ENCODE peak calls at places on chromosome 18, in nine cellular contexts. V is stimulated activated CD8-positive, alpha-beta memory T cell treated with anti-CD3 and anti-CD28 coated beads, Interleukin-7, amount 100 ng/mL, for 24 hours; C is T-helper 2 cell; U is A549; E is activated naive CD4-positive, alpha-beta T cell; X is 8988T; A is SK-N-MC; B is NCI-H2081; J is stimulated activated CD4-positive, alpha-beta T cell treated with anti-CD3 and anti-CD28 coated beads, Interleukin-4, amount 100 ng/mL, for 48 hours. Z is an unnamed sample.

GRCh38 chr18:8307960-8308359 is 301.3 kb upstream of the RAB12 start:
- DNase-seq in V (no peak), C (no peak), U (no peak), E (no peak), X (no peak), A (no peak), B (no peak), J (no peak), Z (no peak)

GRCh38 chr18:8329186-8329771 is 280.0 kb upstream of the RAB12 start:
- DNase-seq in V (no peak), C (no peak), U (no peak), E (no peak), X (no peak), A (no peak), B (no peak), J (no peak), Z (no peak)

GRCh38 chr18:50038448-50038847 is 156.5 kb downstream of the MYO5B start:
- DNase-seq in V (no peak), C (no peak), U (no peak), E (no peak), X (no peak), A (no peak), B (no peak), J (no peak), Z (no peak)

GRCh38 chr18:11955299-11956029 is 25.8 kb upstream of the IMPA2 start:
- DNase-seq in V (no peak), C (no peak), U (no peak), E (no peak), X (no peak), A (peak; percentile 84), B (no peak), J (no peak), Z (no peak)

GRCh38 chr18:44687421-44687820 is 6.7 kb downstream of the SETBP1 start:
- DNase-seq in V (no peak), C (no peak), U (no peak), E (no peak), X (no peak), A (no peak), B (no peak), J (no peak), Z (no peak)

GRCh38 chr18:62420513-62421209 is 95.6 kb downstream of the TNFRSF11A start:
- DNase-seq in V (peak; percentile 35), C (peak; percentile 47), U (peak; percentile 69), E (peak; percentile 13), X (no peak), A (no peak), B (no peak), J (peak; percentile 70), Z (no peak)

GRCh38 chr18:45856526-45856925 is 31.1 kb downstream of the SIGLEC15 start:
- DNase-seq in V (no peak), C (no peak), U (no peak), E (no peak), X (no peak), A (peak; percentile 37), B (no peak), J (no peak), Z (no peak)

GRCh38 chr18:61851940-61852451 is 40.8 kb downstream of the RNF152 start:
- DNase-seq in V (no peak), C (no peak), U (no peak), E (no peak), X (no peak), A (no peak), B (no peak), J (no peak), Z (no peak)

GRCh38 chr18:43830905-43831304 is 553.6 kb upstream of the SYT4 start:
- DNase-seq in V (no peak), C (no peak), U (no peak), E (no peak), X (no peak), A (no peak), B (peak; percentile 45), J (no peak), Z (no peak)

GRCh38 chr18:56127322-56128099 is 510.9 kb downstream of the TXNL1 start:
- DNase-seq in V (no peak), C (no peak), U (no peak), E (no peak), X (no peak), A (no peak), B (no peak), J (no peak), Z (no peak)

GRCh38 chr18:76610933-76611749 is 116.1 kb upstream of the ZNF516 start:
- DNase-seq in V (no peak), C (no peak), U (no peak), E (no peak), X (no peak), A (no peak), B (no peak), J (no peak), Z (no peak)

GRCh38 chr18:10015941-10016819 is 102.4 kb downstream of the VAPA start:
- DNase-seq in V (no peak), C (no peak), U (no peak), E (no peak), X (no peak), A (peak; percentile 22), B (no peak), J (no peak), Z (no peak)

GRCh38 chr18:11859903-11860407 is 8.7 kb downstream of the CHMP1B start:
- DNase-seq in V (no peak), C (no peak), U (peak; percentile 67), E (no peak), X (no peak), A (no peak), B (no peak), J (no peak), Z (no peak)

GRCh38 chr18:415627-416612 is 84.6 kb downstream of the COLEC12 start:
- DNase-seq in V (no peak), C (no peak), U (no peak), E (no peak), X (no peak), A (no peak), B (no peak), J (no peak), Z (no peak)

GRCh38 chr18:941331-941730 is 36.7 kb downstream of the ADCYAP1 start:
- DNase-seq in V (no peak), C (no peak), U (no peak), E (no peak), X (no peak), A (no peak), B (no peak), J (no peak), Z (no peak)

GRCh38 chr18:44758821-44759624 is 78.3 kb downstream of the SETBP1 start:
- DNase-seq in V (peak; percentile 30), C (no peak), U (no peak), E (no peak), X (no peak), A (no peak), B (no peak), J (peak; percentile 62), Z (no peak)

GRCh38 chr18:63132819-63133200 is 186.8 kb downstream of the BCL2 start:
- DNase-seq in V (no peak), C (no peak), U (no peak), E (no peak), X (no peak), A (no peak), B (no peak), J (no peak), Z (no peak)

GRCh38 chr18:11147962-11148654 is 1.3 kb downstream of the PIEZO2 start:
- DNase-seq in V (no peak), C (no peak), U (no peak), E (no peak), X (no peak), A (no peak), B (no peak), J (no peak), Z (no peak)

GRCh38 chr18:37691162-37691561 is 125.6 kb upstream of the CELF4 start:
- DNase-seq in V (no peak), C (no peak), U (no peak), E (no peak), X (no peak), A (no peak), B (no peak), J (no peak), Z (no peak)

GRCh38 chr18:963276-963675 is 58.6 kb downstream of the ADCYAP1 start:
- DNase-seq in V (no peak), C (no peak), U (no peak), E (no peak), X (no peak), A (no peak), B (no peak), J (no peak), Z (no peak)

GRCh38 chr18:79935925-79936324 is 15.5 kb downstream of the SLC66A2 start:
- DNase-seq in V (no peak), C (no peak), U (no peak), E (no peak), X (no peak), A (no peak), B (no peak), J (no peak), Z (no peak)

GRCh38 chr18:58527116-58528010 is 101.5 kb downstream of the ALPK2 start:
- DNase-seq in V (no peak), C (no peak), U (peak; percentile 59), E (no peak), X (no peak), A (no peak), B (no peak), J (no peak), Z (no peak)

GRCh38 chr18:42719221-42719620 is 396.3 kb downstream of the RIT2 start:
- DNase-seq in V (no peak), C (no peak), U (no peak), E (no peak), X (no peak), A (no peak), B (no peak), J (no peak), Z (no peak)

GRCh38 chr18:76397631-76398030 is 97.4 kb downstream of the ZNF516 start:
- DNase-seq in V (no peak), C (no peak), U (no peak), E (no peak), X (no peak), A (no peak), B (no peak), J (no peak), Z (no peak)

GRCh38 chr18:29501952-29502351 is 1325.0 kb upstream of the CDH2 start:
- DNase-seq in V (no peak), C (no peak), U (no peak), E (no peak), X (no peak), A (no peak), B (no peak), J (no peak), Z (no peak)

GRCh38 chr18:37483221-37483971 is 82.2 kb downstream of the CELF4 start:
- DNase-seq in V (no peak), C (no peak), U (no peak), E (no peak), X (no peak), A (no peak), B (no peak), J (no peak), Z (no peak)

GRCh38 chr18:45557296-45557695 is 58.0 kb upstream of the SLC14A2 start:
- DNase-seq in V (no peak), C (no peak), U (no peak), E (no peak), X (no peak), A (no peak), B (no peak), J (no peak), Z (no peak)

GRCh38 chr18:34223164-34223892 is 1.4 kb downstream of the NOL4 start:
- DNase-seq in V (no peak), C (no peak), U (no peak), E (no peak), X (no peak), A (no peak), B (peak; percentile 57), J (no peak), Z (no peak)

GRCh38 chr18:74155276-74155675 is 7.0 kb downstream of the TIMM21 start:
- DNase-seq in V (no peak), C (no peak), U (no peak), E (no peak), X (no peak), A (no peak), B (no peak), J (no peak), Z (no peak)